ENCODE peak calls at places on chromosomes 6 and 20, in four cellular contexts. C is spleen, Y is GM12865, N is A549. Q is an unnamed sample.

GRCh38 chr20:4067600-4068261 is 52.4 kb upstream of the RNF24 start:
- DNase-seq in C (no peak), Y (no peak), N (no peak), Q (peak; percentile 78)

GRCh38 chr6:36431197-36431596 is 11.5 kb downstream of the PXT1 start:
- DNase-seq in C (no peak), Y (no peak), N (no peak), Q (no peak)

GRCh38 chr6:166939276-166939816 is 17.0 kb downstream of the RNASET2 start:
- DNase-seq in C (no peak), Y (no peak), N (no peak), Q (no peak)

GRCh38 chr20:53253668-53254067 is 281.5 kb downstream of the TSHZ2 start:
- DNase-seq in C (no peak), Y (no peak), N (no peak), Q (no peak)

GRCh38 chr20:41141153-41141815 is 3.9 kb downstream of the PLCG1 start:
- DNase-seq in C (no peak), Y (no peak), N (no peak), Q (peak; percentile 20)

GRCh38 chr20:36836591-36837329 is 39.2 kb upstream of the TLDC2 start:
- DNase-seq in C (peak; percentile 90), Y (peak; percentile 91), N (peak; percentile 87), Q (peak; percentile 34)

GRCh38 chr6:47792216-47792733 is 10.4 kb downstream of the OPN5 start:
- DNase-seq in C (no peak), Y (no peak), N (no peak), Q (no peak)

GRCh38 chr6:168088161-168089106 is 9.4 kb upstream of the FRMD1 start:
- DNase-seq in C (peak; percentile 66), Y (no peak), N (no peak), Q (peak; percentile 28)

GRCh38 chr6:89655122-89655521 is 16.6 kb upstream of the LYRM2 start:
- DNase-seq in C (no peak), Y (no peak), N (no peak), Q (no peak)

GRCh38 chr6:34226731-34227586 is 9.7 kb upstream of the HMGA1 start:
- DNase-seq in C (peak; percentile 75), Y (no peak), N (no peak), Q (no peak)

GRCh38 chr6:157187182-157188093 is 135.9 kb downstream of the TMEM242 start:
- DNase-seq in C (no peak), Y (no peak), N (no peak), Q (no peak)

GRCh38 chr6:47161176-47161687 is 119.1 kb upstream of the ADGRF1 start:
- DNase-seq in C (no peak), Y (no peak), N (peak; percentile 60), Q (peak; percentile 72)

GRCh38 chr6:155274533-155274932 is 10.7 kb downstream of the CLDN20 start:
- DNase-seq in C (no peak), Y (no peak), N (no peak), Q (peak; percentile 58)

GRCh38 chr20:44467289-44467883 is 8.3 kb upstream of the TTPAL start:
- DNase-seq in C (no peak), Y (no peak), N (no peak), Q (no peak)

GRCh38 chr6:1611322-1611571 is 1.5 kb downstream of the FOXC1 start:
- DNase-seq in C (no peak), Y (no peak), N (peak; percentile 40), Q (peak; percentile 42)

GRCh38 chr6:165877192-165877591 is 214.2 kb upstream of the PDE10A start:
- DNase-seq in C (no peak), Y (no peak), N (no peak), Q (no peak)

GRCh38 chr20:24735263-24735662 is 213.8 kb upstream of the CST7 start:
- DNase-seq in C (no peak), Y (no peak), N (no peak), Q (no peak)

GRCh38 chr20:44496976-44497375 is 21.3 kb downstream of the TTPAL start:
- DNase-seq in C (no peak), Y (peak; percentile 62), N (peak; percentile 69), Q (peak; percentile 79)

GRCh38 chr20:4709261-4710105 is 12.2 kb upstream of the PRND start:
- DNase-seq in C (no peak), Y (no peak), N (no peak), Q (no peak)

GRCh38 chr6:142474446-142475289 is 172.9 kb downstream of the ADGRG6 start:
- DNase-seq in C (no peak), Y (peak; percentile 50), N (peak; percentile 65), Q (peak; percentile 61)

GRCh38 chr6:83198486-83199172 is 5.5 kb downstream of the RWDD2A start:
- DNase-seq in C (no peak), Y (no peak), N (no peak), Q (peak; percentile 39)

GRCh38 chr6:20534906-20535305 is 649 bp downstream of the CDKAL1 start:
- DNase-seq in C (no peak), Y (peak; percentile 30), N (no peak), Q (no peak)

GRCh38 chr20:46568570-46569129 is 18.2 kb upstream of the OCSTAMP start:
- DNase-seq in C (peak; percentile 80), Y (no peak), N (no peak), Q (peak; percentile 63)

GRCh38 chr6:16676376-16676775 is 84.9 kb downstream of the ATXN1 start:
- DNase-seq in C (no peak), Y (no peak), N (no peak), Q (no peak)

GRCh38 chr6:108564178-108564577 is 3.5 kb downstream of the FOXO3 start:
- DNase-seq in C (no peak), Y (peak; percentile 76), N (no peak), Q (peak; percentile 98)

DNA sequence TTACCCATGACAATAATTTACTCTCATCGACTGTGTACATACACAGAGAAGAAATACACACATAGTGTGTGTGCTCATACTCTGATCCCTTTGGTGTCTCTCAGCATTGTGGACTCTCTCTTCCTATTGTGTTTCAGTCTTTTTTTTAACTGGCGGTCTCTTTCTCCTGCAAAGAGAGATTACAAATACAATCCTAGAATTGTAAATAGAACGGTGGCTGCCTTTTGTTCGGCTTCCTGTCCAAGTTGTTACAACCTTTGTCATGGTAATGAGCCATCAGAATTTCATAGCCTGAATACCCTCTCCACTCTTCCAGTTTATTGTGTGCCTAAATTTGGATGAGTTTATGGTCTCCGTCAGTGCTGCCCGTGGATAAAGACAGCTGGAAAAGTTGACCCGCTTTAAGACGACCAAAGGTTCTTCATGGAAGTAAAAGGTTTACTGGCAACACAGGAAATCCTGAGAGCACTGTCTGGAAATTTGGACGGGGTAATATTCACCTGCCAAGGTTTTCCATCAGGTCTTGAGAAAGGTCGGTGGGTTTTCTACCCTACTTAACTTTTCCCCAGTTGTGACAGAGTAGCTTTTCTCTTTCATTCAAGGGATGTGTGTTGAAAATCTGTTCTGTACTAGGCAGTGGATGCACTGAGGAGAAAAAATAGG is 263.8 kb downstream of the CD83 start:
- DNase-seq in C (no peak), Y (no peak), N (no peak), Q (no peak)
- H3K4me3 ChIP-seq in C (no peak overlapping the region), Y (no peak overlapping the region), N (no peak overlapping the region), Q (no peak overlapping the region)

GRCh38 chr6:159306134-159306537 is 136.9 kb downstream of the FNDC1 start:
- DNase-seq in C (no peak), Y (no peak), N (no peak), Q (peak; percentile 35)
- TF ChIP-seq CTCF in C (no peak), Y (no peak), N (no peak), Q (no peak)

DNA sequence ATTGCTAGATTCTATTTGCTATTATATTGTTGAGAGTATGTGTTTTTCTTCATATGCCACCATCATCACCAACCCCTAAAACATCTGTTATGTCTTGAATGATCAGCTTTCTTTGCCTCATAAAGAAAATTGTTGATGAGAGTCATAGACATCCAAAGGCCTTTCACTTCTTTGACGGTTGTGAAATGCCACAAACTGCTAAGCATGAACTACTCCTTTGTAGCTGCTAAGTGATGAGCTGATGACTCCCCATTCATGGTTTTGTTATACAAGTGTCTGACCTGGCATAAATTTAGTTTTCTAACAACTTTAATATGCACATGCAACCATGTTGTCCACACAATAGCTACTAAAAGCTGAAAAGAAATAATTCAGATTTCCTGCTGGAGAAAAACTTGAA is 684 bp upstream of the MED23 start:
- DNase-seq in C (no peak), Y (no peak), N (no peak), Q (peak; percentile 10)
- H3K4me3 ChIP-seq in C (no peak overlapping the region), Y (peak overlapping the region; percentile 73), N (peak overlapping the region; percentile 31), Q (no peak overlapping the region)

DNA sequence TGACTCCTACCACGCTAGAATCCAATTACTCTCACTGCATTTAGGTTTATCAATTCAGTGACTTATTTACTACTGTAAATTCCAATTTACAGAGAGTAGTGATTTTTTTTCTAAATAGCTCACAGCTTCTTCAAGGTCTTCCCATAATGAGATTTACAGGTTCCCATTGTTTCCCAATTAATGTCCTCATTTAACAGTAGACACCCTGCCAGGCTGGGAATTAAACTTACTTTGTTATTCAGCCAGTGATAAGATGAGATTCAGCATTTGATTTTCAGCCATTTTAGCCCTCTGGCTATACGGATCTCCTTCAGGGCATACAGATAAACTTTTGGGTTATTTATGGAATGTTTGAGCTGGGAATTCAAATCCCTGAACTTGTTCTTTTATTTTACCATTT is 582.9 kb upstream of the EYS start:
- DNase-seq in C (no peak), Y (no peak), N (no peak), Q (no peak)
- TF ChIP-seq CTCF in C (no peak), Y (no peak), N (no peak), Q (no peak)

GRCh38 chr6:147087641-147088040 is 116.6 kb upstream of the STXBP5 start:
- DNase-seq in C (no peak), Y (no peak), N (no peak), Q (peak; percentile 45)

DNA sequence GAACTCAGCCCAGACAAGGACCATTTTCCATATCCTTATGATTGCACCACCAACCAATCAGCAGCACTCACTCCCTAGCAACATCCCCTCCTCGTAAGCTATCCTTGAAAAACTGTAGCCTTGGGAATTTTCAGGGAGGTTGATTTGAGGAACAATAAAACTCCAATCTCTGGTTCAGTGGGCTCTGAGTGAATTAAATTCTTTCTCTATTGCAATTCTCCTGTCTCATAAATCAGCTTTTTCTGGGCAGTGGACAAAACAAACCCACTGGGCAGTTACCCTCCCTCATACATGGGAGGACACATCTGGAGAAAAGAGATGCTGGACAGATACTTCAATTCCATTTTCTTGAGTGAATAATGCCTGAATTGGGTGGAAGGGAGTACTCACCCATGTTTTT is 115.4 kb upstream of the STXBP5 start:
- DNase-seq in C (no peak), Y (no peak), N (no peak), Q (no peak)
- H3K4me3 ChIP-seq in C (no peak overlapping the region), Y (no peak overlapping the region), N (no peak overlapping the region), Q (no peak overlapping the region)

DNA sequence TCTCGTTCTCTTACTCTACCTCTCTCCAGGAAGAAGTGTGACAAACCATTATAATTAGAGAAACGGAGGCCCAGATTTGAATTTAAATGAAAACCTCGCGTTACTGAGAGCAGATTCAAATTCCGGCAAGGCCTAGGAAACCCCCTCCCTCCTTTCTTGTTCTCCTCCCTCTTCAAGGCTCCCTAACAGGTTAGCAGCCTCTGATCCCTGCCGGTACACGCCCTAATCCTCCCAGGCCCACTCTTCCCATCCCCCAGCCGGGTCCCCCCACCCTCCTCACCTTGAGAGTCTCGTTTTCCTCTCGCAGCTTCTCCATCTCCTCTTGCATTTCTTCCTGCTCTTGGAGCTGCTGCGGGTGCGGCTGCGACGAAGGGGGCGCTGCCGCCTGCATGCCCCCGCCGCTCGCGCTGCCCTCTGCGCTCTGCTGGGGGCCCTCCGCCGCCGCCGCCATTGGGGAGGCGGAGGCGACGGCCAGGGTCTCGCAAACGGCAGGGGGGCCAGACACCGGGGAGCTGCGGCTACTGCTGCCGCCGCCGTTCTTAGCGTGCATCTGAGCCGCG is 3.8 kb downstream of the MTCL3 start:
- DNase-seq in C (no peak), Y (no peak), N (no peak), Q (no peak)
- TF ChIP-seq CTCF in C (no peak), Y (no peak), N (no peak), Q (no peak)